ENCODE peak calls at places on chromosomes 16 and 17, in six cellular contexts. One of them, this sample, is unnamed.

GRCh38 chr16:26005336-26005735 is 313.6 kb downstream of the HS3ST4 start:
- DNase-seq in A549: no peak
- DNase-seq in SK-N-SH: no peak
- DNase-seq in GM12878: no peak
- DNase-seq in HepG2: no peak
- DNase-seq in H1: no peak
- DNase-seq in this sample: no peak

GRCh38 chr17:39209317-39210092 is 9.4 kb downstream of the RPL19 start:
- DNase-seq in A549: no peak
- DNase-seq in SK-N-SH: peak; percentile 78
- DNase-seq in GM12878: no peak
- DNase-seq in H1: no peak
- DNase-seq in HepG2: no peak
- DNase-seq in this sample: peak; percentile 40

GRCh38 chr16:57531253-57531575 is 5.2 kb downstream of the CCDC102A start:
- DNase-seq in H1: no peak
- DNase-seq in SK-N-SH: peak; percentile 5
- DNase-seq in A549: no peak
- DNase-seq in GM12878: no peak
- DNase-seq in HepG2: no peak
- DNase-seq in this sample: peak; percentile 4

GRCh38 chr16:89106533-89107208 is 13.0 kb downstream of the ACSF3 start:
- DNase-seq in H1: no peak
- DNase-seq in GM12878: no peak
- DNase-seq in SK-N-SH: no peak
- DNase-seq in A549: no peak
- DNase-seq in HepG2: no peak
- DNase-seq in this sample: no peak

GRCh38 chr17:62599964-62600657 is 27.4 kb upstream of the MRC2 start:
- DNase-seq in H1: no peak
- DNase-seq in SK-N-SH: no peak
- DNase-seq in GM12878: no peak
- DNase-seq in HepG2: no peak
- DNase-seq in A549: no peak
- DNase-seq in this sample: no peak

GRCh38 chr16:4519274-4520058 is 19.1 kb downstream of the CDIP1 start:
- DNase-seq in H1: no peak
- DNase-seq in A549: no peak
- DNase-seq in SK-N-SH: no peak
- DNase-seq in HepG2: no peak
- DNase-seq in GM12878: no peak
- DNase-seq in this sample: no peak

GRCh38 chr17:82309656-82310570 is 7.5 kb downstream of the CD7 start:
- DNase-seq in SK-N-SH: no peak
- DNase-seq in HepG2: peak; percentile 72
- DNase-seq in A549: no peak
- DNase-seq in GM12878: no peak
- DNase-seq in H1: no peak
- DNase-seq in this sample: no peak

GRCh38 chr16:10080031-10080772 is 102.0 kb downstream of the GRIN2A start:
- DNase-seq in A549: no peak
- DNase-seq in H1: no peak
- DNase-seq in GM12878: no peak
- DNase-seq in SK-N-SH: peak; percentile 24
- DNase-seq in HepG2: no peak
- DNase-seq in this sample: peak; percentile 12

GRCh38 chr17:11880714-11881113 is 116.6 kb downstream of the ZNF18 start:
- DNase-seq in GM12878: no peak
- DNase-seq in H1: no peak
- DNase-seq in SK-N-SH: peak; percentile 22
- DNase-seq in A549: peak; percentile 33
- DNase-seq in HepG2: peak; percentile 52
- DNase-seq in this sample: peak; percentile 42

GRCh38 chr16:4855371-4855770 is 8.1 kb downstream of the UBN1 start:
- DNase-seq in A549: no peak
- DNase-seq in SK-N-SH: no peak
- DNase-seq in HepG2: no peak
- DNase-seq in GM12878: no peak
- DNase-seq in H1: no peak
- DNase-seq in this sample: no peak

GRCh38 chr17:15981208-15981607 is 18.3 kb downstream of the ZSWIM7 start:
- DNase-seq in A549: no peak
- DNase-seq in H1: no peak
- DNase-seq in HepG2: no peak
- DNase-seq in GM12878: peak; percentile 55
- DNase-seq in SK-N-SH: no peak
- DNase-seq in this sample: no peak

GRCh38 chr16:46428108-46429061 is 192.8 kb downstream of the SHCBP1 start:
- DNase-seq in H1: no peak
- DNase-seq in SK-N-SH: no peak
- DNase-seq in GM12878: no peak
- DNase-seq in A549: no peak
- DNase-seq in HepG2: no peak
- DNase-seq in this sample: peak; percentile 1

GRCh38 chr16:4262303-4262835 is 10.5 kb downstream of the TFAP4 start:
- DNase-seq in A549: no peak
- DNase-seq in HepG2: no peak
- DNase-seq in H1: no peak
- DNase-seq in SK-N-SH: peak; percentile 9
- DNase-seq in GM12878: no peak
- DNase-seq in this sample: no peak

GRCh38 chr16:49776085-49776501 is 79.8 kb downstream of the ZNF423 start:
- DNase-seq in SK-N-SH: peak; percentile 51
- DNase-seq in A549: no peak
- DNase-seq in GM12878: no peak
- DNase-seq in HepG2: no peak
- DNase-seq in H1: no peak
- DNase-seq in this sample: no peak

GRCh38 chr17:6534846-6535514 is 21.4 kb downstream of the PITPNM3 start:
- DNase-seq in HepG2: no peak
- DNase-seq in SK-N-SH: no peak
- DNase-seq in H1: no peak
- DNase-seq in A549: no peak
- DNase-seq in GM12878: no peak
- DNase-seq in this sample: no peak

GRCh38 chr17:57861000-57861736 is 11.3 kb upstream of the MRPS23 start:
- DNase-seq in H1: no peak
- DNase-seq in SK-N-SH: peak; percentile 70
- DNase-seq in HepG2: peak; percentile 94
- DNase-seq in GM12878: no peak
- DNase-seq in A549: peak; percentile 78
- DNase-seq in this sample: peak; percentile 58

GRCh38 chr17:35978346-35978745 is 3.0 kb downstream of the CCL16 start:
- DNase-seq in SK-N-SH: no peak
- DNase-seq in A549: no peak
- DNase-seq in HepG2: no peak
- DNase-seq in GM12878: no peak
- DNase-seq in H1: no peak
- DNase-seq in this sample: no peak

GRCh38 chr17:71441098-71441497 is 679.7 kb upstream of the SOX9 start:
- DNase-seq in HepG2: no peak
- DNase-seq in SK-N-SH: no peak
- DNase-seq in GM12878: no peak
- DNase-seq in A549: peak; percentile 45
- DNase-seq in H1: no peak
- DNase-seq in this sample: no peak

GRCh38 chr16:24077292-24077691 is 178.8 kb upstream of the CACNG3 start:
- DNase-seq in A549: no peak
- DNase-seq in GM12878: no peak
- DNase-seq in HepG2: no peak
- DNase-seq in H1: no peak
- DNase-seq in SK-N-SH: no peak
- DNase-seq in this sample: no peak

GRCh38 chr17:82229686-82230626 is 1.1 kb downstream of the SLC16A3 start:
- DNase-seq in GM12878: no peak
- DNase-seq in HepG2: peak; percentile 74
- DNase-seq in H1: no peak
- DNase-seq in A549: no peak
- DNase-seq in SK-N-SH: no peak
- DNase-seq in this sample: no peak

GRCh38 chr17:67200727-67201301 is 44.2 kb downstream of the HELZ start:
- DNase-seq in GM12878: no peak
- DNase-seq in HepG2: peak; percentile 53
- DNase-seq in H1: no peak
- DNase-seq in A549: peak; percentile 58
- DNase-seq in SK-N-SH: peak; percentile 55
- DNase-seq in this sample: peak; percentile 48

GRCh38 chr17:5769936-5770335 is 185.6 kb upstream of the NLRP1 start:
- DNase-seq in H1: no peak
- DNase-seq in SK-N-SH: no peak
- DNase-seq in HepG2: no peak
- DNase-seq in A549: no peak
- DNase-seq in GM12878: no peak
- DNase-seq in this sample: no peak

GRCh38 chr17:58339775-58340622 is 11.4 kb upstream of the TSPOAP1 start:
- DNase-seq in A549: no peak
- DNase-seq in HepG2: no peak
- DNase-seq in SK-N-SH: peak; percentile 4
- DNase-seq in H1: no peak
- DNase-seq in GM12878: no peak
- DNase-seq in this sample: no peak

GRCh38 chr17:45246861-45247428 is 14.9 kb downstream of the SPATA32 start:
- DNase-seq in SK-N-SH: peak; percentile 92
- DNase-seq in A549: peak; percentile 74
- DNase-seq in HepG2: no peak
- DNase-seq in H1: no peak
- DNase-seq in GM12878: no peak
- DNase-seq in this sample: peak; percentile 43

GRCh38 chr17:40362696-40363479 is 1.6 kb downstream of the GJD3 start:
- DNase-seq in A549: peak; percentile 97
- DNase-seq in HepG2: peak; percentile 85
- DNase-seq in SK-N-SH: peak; percentile 93
- DNase-seq in GM12878: no peak
- DNase-seq in H1: no peak
- DNase-seq in this sample: peak; percentile 91
- TF ChIP-seq CHD2 in A549: peak; percentile 80
- TF ChIP-seq CHD2 in HepG2: peak; percentile 93
- TF ChIP-seq CHD2 in SK-N-SH: peak; percentile 95
- TF ChIP-seq CHD2 in GM12878: peak; percentile 87
- TF ChIP-seq CHD2 in H1: peak; percentile 52
- TF ChIP-seq CHD2 in this sample: peak; percentile 90

GRCh38 chr17:19347323-19348080 is 15.0 kb downstream of the B9D1 start:
- DNase-seq in A549: no peak
- DNase-seq in HepG2: no peak
- DNase-seq in SK-N-SH: no peak
- DNase-seq in H1: no peak
- DNase-seq in GM12878: no peak
- DNase-seq in this sample: no peak
- TF ChIP-seq CHD2 in A549: no peak
- TF ChIP-seq CHD2 in HepG2: no peak
- TF ChIP-seq CHD2 in SK-N-SH: no peak
- TF ChIP-seq CHD2 in H1: no peak
- TF ChIP-seq CHD2 in GM12878: no peak
- TF ChIP-seq CHD2 in this sample: no peak

DNA sequence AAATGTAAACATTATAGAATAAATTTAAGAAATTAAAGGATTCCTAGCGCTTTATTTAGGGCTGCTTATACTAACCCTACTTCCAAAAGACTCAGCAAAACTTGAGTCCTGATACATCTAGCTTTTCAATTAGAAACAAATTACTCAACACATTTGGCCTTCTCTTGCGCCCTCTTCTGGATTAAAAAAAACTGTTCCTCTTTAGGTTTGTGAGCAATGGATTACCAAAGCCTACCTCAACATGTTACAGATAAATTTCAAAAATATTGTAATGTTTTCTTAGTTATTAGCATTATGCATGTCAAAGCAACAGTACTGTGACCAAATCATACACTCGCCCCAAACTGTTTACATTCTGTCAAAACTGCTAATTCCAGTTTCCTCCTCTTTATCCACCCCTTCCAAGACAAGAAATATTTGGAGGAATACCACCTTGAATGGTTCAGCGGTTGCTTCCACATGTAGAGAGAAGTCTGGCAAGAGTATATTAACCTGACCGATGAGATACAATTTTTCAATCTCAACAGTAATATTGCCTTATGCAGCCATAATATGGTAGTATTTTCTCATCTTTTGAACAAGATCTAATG is 2.7 kb downstream of the NUFIP2 start:
- DNase-seq in H1: no peak
- DNase-seq in GM12878: peak; percentile 35
- DNase-seq in HepG2: peak; percentile 66
- DNase-seq in SK-N-SH: peak; percentile 50
- DNase-seq in A549: peak; percentile 51
- DNase-seq in this sample: peak; percentile 39
- TF ChIP-seq CHD2 in H1: no peak
- TF ChIP-seq CHD2 in GM12878: no peak
- TF ChIP-seq CHD2 in HepG2: no peak
- TF ChIP-seq CHD2 in SK-N-SH: no peak
- TF ChIP-seq CHD2 in A549: no peak
- TF ChIP-seq CHD2 in this sample: no peak

DNA sequence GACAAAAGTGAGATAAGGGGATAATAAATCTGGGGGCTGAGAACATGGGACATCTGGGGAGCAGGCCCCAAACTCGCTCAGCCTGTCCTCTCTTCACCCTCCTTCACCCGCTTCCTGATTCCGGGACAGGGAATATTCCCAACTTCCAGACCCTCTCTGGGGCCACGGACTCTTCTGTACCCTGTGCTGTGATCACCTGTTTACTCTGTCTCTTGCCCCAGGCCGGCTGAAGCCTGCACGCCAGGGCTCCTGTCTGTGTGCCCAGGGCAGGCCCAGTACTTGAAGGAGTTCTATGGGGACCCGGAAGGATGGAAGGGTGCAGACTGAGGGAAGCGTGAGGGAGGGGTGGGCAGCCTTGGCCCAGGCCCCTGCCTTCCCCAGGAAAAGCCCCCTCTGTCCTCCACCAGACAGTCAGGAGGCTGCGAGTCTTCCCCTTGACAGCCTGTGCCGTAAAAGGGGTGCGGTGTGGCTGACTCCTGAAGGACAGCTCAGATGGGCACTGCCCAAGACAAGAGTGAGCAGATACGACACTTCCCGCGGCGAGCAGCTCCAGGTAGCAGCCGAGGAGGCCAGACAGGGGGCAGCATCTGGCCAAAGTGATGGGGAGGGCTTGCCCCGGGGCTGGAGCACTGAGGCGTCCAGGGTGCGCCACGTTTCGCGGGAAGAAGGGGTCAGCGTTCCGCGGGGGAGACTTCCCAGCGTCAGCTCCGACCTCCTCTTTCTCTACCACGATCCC is 1.0 kb upstream of the CCNF start:
- DNase-seq in H1: no peak
- DNase-seq in GM12878: no peak
- DNase-seq in A549: no peak
- DNase-seq in HepG2: no peak
- DNase-seq in SK-N-SH: peak; percentile 68
- DNase-seq in this sample: peak; percentile 77
- TF ChIP-seq CHD2 in H1: no peak
- TF ChIP-seq CHD2 in GM12878: no peak
- TF ChIP-seq CHD2 in A549: no peak
- TF ChIP-seq CHD2 in HepG2: no peak
- TF ChIP-seq CHD2 in SK-N-SH: no peak
- TF ChIP-seq CHD2 in this sample: no peak

GRCh38 chr17:30378191-30378796 is 433 bp upstream of the CPD start:
- DNase-seq in SK-N-SH: peak; percentile 58
- DNase-seq in HepG2: no peak
- DNase-seq in GM12878: no peak
- DNase-seq in H1: no peak
- DNase-seq in A549: no peak
- DNase-seq in this sample: peak; percentile 45
- TF ChIP-seq CHD2 in SK-N-SH: no peak
- TF ChIP-seq CHD2 in HepG2: no peak
- TF ChIP-seq CHD2 in GM12878: no peak
- TF ChIP-seq CHD2 in H1: no peak
- TF ChIP-seq CHD2 in A549: no peak
- TF ChIP-seq CHD2 in this sample: no peak

This sample was measured in K562.